ENCODE peak calls at places on chromosomes 7 and 10, in eight cellular contexts. R is right cardiac atrium, H is HCT116, A is neuronal stem cell, E is GM23248, C is left ventricle myocardium inferior, Q is cardiac muscle cell, G is right lobe of liver. B is an unnamed sample.

GRCh38 chr10:109891105-109891504 is 32.2 kb downstream of the XPNPEP1 start:
- DNase-seq in A (no peak), R (no peak), H (no peak), G (no peak), Q (no peak), C (no peak), E (peak), B (no peak)

GRCh38 chr10:93115661-93116383 is 42.1 kb downstream of the CYP26A1 start:
- DNase-seq in A (peak), C (peak), R (peak), G (peak), Q (peak), E (peak), H (peak), B (peak)

GRCh38 chr7:137073571-137074325 is 205.3 kb downstream of the CHRM2 start:
- DNase-seq in A (no peak), Q (no peak), G (no peak), E (peak), C (no peak), R (no peak), H (no peak), B (no peak)

GRCh38 chr7:25858562-25859411 is 293.2 kb upstream of the NFE2L3 start:
- DNase-seq in H (no peak), C (no peak), A (no peak), G (no peak), R (no peak), E (no peak), Q (no peak), B (no peak)

GRCh38 chr10:97713351-97713827 is at the start of gene MARVELD1:
- DNase-seq in H (no peak), G (peak), C (peak), Q (peak), R (peak), A (peak), E (peak), B (peak)

GRCh38 chr7:48078470-48078869 is 10.6 kb upstream of the UPP1 start:
- DNase-seq in A (no peak), R (no peak), H (no peak), E (no peak), C (no peak), G (no peak), Q (no peak), B (no peak)

GRCh38 chr7:10237306-10237705 is 736.4 kb upstream of the PHF14 start:
- DNase-seq in R (no peak), Q (no peak), G (no peak), H (peak), A (no peak), E (no peak), C (no peak), B (no peak)

GRCh38 chr7:130493275-130493868 is 1.5 kb downstream of the MEST start:
- DNase-seq in R (peak), E (peak), A (no peak), Q (no peak), G (no peak), C (no peak), H (no peak), B (no peak)

GRCh38 chr7:26504417-26504816 is 212.8 kb downstream of the SNX10 start:
- DNase-seq in C (no peak), R (no peak), G (no peak), Q (no peak), E (no peak), A (no peak), H (no peak), B (no peak)

GRCh38 chr7:85030893-85031292 is 156.0 kb downstream of the SEMA3D start:
- DNase-seq in A (no peak), R (no peak), E (peak), Q (peak), C (no peak), G (no peak), H (peak), B (no peak)

GRCh38 chr7:76011437-76011836 is 17.0 kb upstream of the TMEM120A start:
- DNase-seq in E (peak), A (no peak), C (peak), Q (peak), G (no peak), H (no peak), R (peak), B (peak)

GRCh38 chr7:138472292-138473079 is 12.4 kb downstream of the TRIM24 start:
- DNase-seq in H (no peak), E (no peak), G (no peak), A (no peak), C (no peak), Q (no peak), R (no peak), B (no peak)

GRCh38 chr10:12925845-12926244 is 75.7 kb downstream of the CCDC3 start:
- DNase-seq in R (no peak), Q (no peak), G (no peak), A (no peak), H (no peak), C (no peak), E (no peak), B (no peak)

GRCh38 chr10:104406715-104407517 is 53.3 kb downstream of the CFAP58 start:
- DNase-seq in E (peak), A (no peak), H (peak), Q (peak), R (no peak), C (no peak), G (no peak), B (no peak)

GRCh38 chr10:34031410-34031809 is 696.9 kb upstream of the NRP1 start:
- DNase-seq in R (peak), Q (no peak), A (no peak), C (peak), G (no peak), H (no peak), E (peak), B (no peak)

GRCh38 chr10:88731296-88731695 is 25.2 kb downstream of the LIPK start:
- DNase-seq in C (no peak), Q (peak), A (no peak), H (no peak), R (peak), E (peak), G (no peak), B (no peak)

GRCh38 chr7:92678291-92678920 is 88.2 kb upstream of the FAM133B start:
- DNase-seq in R (no peak), C (no peak), H (no peak), Q (no peak), G (no peak), E (no peak), A (no peak), B (no peak)

GRCh38 chr7:132072873-132073272 is 503.4 kb downstream of the PLXNA4 start:
- DNase-seq in C (no peak), A (no peak), E (no peak), H (no peak), G (no peak), R (no peak), Q (no peak), B (no peak)

GRCh38 chr7:47435889-47436312 is 146.0 kb downstream of the TNS3 start:
- DNase-seq in A (peak), Q (peak), E (peak), H (peak), R (peak), C (peak), G (no peak), B (peak)

GRCh38 chr10:90987383-90987782 is 66.5 kb upstream of the ANKRD1 start:
- DNase-seq in H (no peak), Q (no peak), G (no peak), E (no peak), C (no peak), R (no peak), A (no peak), B (no peak)

GRCh38 chr7:155831807-155832524 is 19.7 kb upstream of the SHH start:
- DNase-seq in Q (no peak), C (no peak), E (no peak), G (no peak), A (no peak), H (no peak), R (no peak), B (no peak)

GRCh38 chr7:65233409-65234034 is 140.1 kb upstream of the ZNF92 start:
- DNase-seq in A (no peak), H (no peak), C (no peak), E (no peak), R (no peak), Q (no peak), G (no peak), B (no peak)

GRCh38 chr7:4549681-4550080 is 132.4 kb upstream of the FOXK1 start:
- DNase-seq in C (peak), A (no peak), E (no peak), H (no peak), G (no peak), Q (no peak), R (peak), B (peak)

DNA sequence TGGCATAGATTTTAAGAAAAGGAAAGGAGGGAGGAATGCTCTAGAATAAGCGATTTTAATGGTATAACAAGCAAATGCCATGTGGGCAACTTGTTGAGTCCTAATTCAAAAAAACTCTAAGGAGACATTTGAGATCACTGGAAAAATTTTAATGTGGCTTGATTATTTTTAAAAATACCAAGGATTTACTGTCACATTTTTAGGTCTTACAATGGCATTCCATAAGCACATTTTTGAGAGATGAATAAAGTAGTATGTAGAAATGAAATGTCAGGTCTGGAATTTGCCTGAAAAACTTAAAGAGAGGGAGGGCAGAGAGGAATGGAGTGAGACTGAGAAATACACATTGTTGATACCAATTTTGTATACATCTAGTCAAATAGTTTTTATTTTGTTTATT is 20.3 kb downstream of the NCAPG2 start:
- DNase-seq in R (no peak), C (no peak), Q (no peak), H (no peak), G (no peak), E (peak), A (no peak), B (no peak)
- H3K27ac ChIP-seq in R (no peak), C (no peak), Q (no peak), H (no peak), G (no peak), E (peak), A (no peak), B (no peak)

DNA sequence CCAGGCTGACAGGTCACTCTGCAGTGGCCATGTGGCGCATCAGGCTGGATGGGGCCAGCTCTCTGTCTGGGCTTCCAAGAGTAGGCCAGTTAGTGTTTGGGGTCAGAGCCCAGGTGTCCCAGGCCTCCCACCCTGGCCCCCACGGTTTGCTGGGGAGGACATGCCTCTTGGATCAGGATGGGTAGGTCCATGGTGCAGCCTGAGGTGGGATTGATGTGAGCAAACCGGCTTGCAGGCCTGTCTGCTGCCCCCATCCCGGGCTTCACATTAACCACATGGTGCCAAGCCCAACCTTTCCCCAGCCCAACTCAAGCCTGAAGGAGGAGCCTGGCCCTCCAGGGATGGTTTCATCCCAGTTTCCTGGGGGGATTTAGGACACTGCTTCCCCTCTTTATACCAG is 39.2 kb downstream of the LDB3 start:
- DNase-seq in G (no peak), A (no peak), E (no peak), Q (no peak), C (no peak), R (no peak), H (no peak), B (peak)
- H3K27ac ChIP-seq in G (no peak), A (no peak), E (no peak), Q (peak), C (peak), R (no peak), H (no peak), B (no peak)

DNA sequence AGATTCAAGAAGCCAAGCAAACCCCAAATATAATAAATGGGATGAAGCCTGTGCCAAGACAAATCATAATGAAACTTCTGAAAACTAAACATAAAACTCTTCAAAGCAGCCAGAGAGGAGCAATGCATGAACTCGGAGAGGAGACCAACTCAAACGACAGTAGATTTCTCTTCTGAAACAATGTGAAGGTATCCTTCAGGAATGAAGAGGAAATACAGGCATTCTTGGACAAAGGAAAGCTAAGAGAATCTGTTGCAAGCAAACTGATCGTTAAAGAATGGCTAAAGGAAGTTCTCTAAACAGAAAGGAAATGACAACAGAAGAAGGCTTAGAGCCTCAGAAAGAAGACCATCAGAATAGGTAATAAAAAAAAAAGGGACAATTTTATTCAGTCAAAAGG is 6.6 kb downstream of the GNA12 start:
- DNase-seq in A (no peak), G (no peak), E (no peak), H (no peak), C (no peak), Q (no peak), R (no peak), B (no peak)
- H3K27ac ChIP-seq in A (no peak), G (no peak), E (no peak), H (no peak), C (peak), Q (peak), R (no peak), B (no peak)

GRCh38 chr10:114557854-114558253 is 100.2 kb downstream of the ABLIM1 start:
- DNase-seq in E (no peak), A (no peak), H (no peak), G (no peak), Q (no peak), R (no peak), C (no peak), B (no peak)

GRCh38 chr10:114556236-114557122 is 101.6 kb downstream of the ABLIM1 start:
- DNase-seq in C (no peak), Q (no peak), G (no peak), R (no peak), A (no peak), H (no peak), E (no peak), B (no peak)

GRCh38 chr10:114560144-114560543 is 97.9 kb downstream of the ABLIM1 start:
- DNase-seq in G (no peak), E (no peak), A (no peak), H (no peak), C (no peak), R (no peak), Q (no peak), B (no peak)

GRCh38 chr10:114565066-114565465 is 93.0 kb downstream of the ABLIM1 start:
- DNase-seq in C (no peak), Q (no peak), G (no peak), A (no peak), R (no peak), H (no peak), E (peak), B (no peak)

GRCh38 chr10:114561008-114561523 is 97.0 kb downstream of the ABLIM1 start:
- DNase-seq in E (no peak), H (no peak), A (no peak), C (no peak), R (no peak), G (no peak), Q (no peak), B (no peak)
- H3K27ac ChIP-seq in E (no peak), H (no peak), A (no peak), C (peak), R (peak), G (no peak), Q (no peak), B (peak)

GRCh38 chr10:112229096-112229495 is 45.5 kb upstream of the GPAM start:
- DNase-seq in Q (no peak), E (peak), A (no peak), C (no peak), G (no peak), H (no peak), R (no peak), B (no peak)

GRCh38 chr10:112227331-112227961 is 43.9 kb upstream of the GPAM start:
- DNase-seq in A (no peak), E (peak), Q (no peak), R (no peak), G (peak), C (no peak), H (no peak), B (no peak)

GRCh38 chr10:112230325-112230988 is 46.9 kb upstream of the GPAM start:
- DNase-seq in C (no peak), R (no peak), E (peak), G (no peak), Q (no peak), H (no peak), A (no peak), B (no peak)

GRCh38 chr10:112231602-112232001 is 48.0 kb upstream of the GPAM start:
- DNase-seq in C (no peak), A (no peak), H (no peak), E (no peak), Q (no peak), R (no peak), G (no peak), B (no peak)

GRCh38 chr10:112229901-112230300 is 46.3 kb upstream of the GPAM start:
- DNase-seq in G (no peak), R (no peak), H (no peak), Q (no peak), A (no peak), C (no peak), E (no peak), B (no peak)
- H3K27ac ChIP-seq in G (no peak), R (no peak), H (no peak), Q (no peak), A (no peak), C (no peak), E (peak), B (no peak)

DNA sequence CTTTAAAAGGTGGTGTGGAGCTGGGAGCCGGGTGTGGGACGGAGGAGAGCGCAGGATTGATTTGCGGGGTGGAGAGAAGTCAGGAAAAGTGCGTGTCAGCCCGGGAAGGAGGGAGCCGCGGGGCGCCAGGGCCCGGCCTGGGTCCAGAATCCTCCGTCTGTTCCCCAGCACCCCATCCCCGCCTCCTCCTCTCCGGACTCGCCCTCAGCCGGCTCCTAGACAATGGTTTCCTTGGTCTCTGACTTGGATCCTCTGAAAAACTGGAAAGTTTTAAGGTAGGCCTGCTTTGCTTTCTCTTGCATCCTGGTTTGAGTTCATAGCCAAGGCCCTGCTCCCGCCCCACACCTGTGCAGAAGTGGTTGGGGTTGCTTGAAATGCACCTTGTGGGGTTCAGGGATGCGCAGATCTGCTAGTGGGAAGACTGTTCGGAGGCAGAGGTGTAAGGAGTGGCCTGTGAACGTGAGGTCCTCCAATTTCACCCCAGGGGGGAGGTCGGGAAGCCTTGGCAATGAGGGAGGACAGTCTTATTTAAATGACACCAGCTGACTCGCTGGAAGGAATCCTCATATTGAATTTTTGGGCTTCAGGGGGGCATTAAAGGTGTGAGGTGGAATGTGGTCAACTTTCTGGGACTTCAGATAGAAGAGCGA is 219.0 kb upstream of the CELF2 start:
- DNase-seq in A (no peak), R (peak), E (peak), Q (no peak), G (no peak), C (peak), H (no peak), B (no peak)
- H3K27ac ChIP-seq in A (no peak), R (peak), E (peak), Q (peak), G (no peak), C (peak), H (no peak), B (peak)

DNA sequence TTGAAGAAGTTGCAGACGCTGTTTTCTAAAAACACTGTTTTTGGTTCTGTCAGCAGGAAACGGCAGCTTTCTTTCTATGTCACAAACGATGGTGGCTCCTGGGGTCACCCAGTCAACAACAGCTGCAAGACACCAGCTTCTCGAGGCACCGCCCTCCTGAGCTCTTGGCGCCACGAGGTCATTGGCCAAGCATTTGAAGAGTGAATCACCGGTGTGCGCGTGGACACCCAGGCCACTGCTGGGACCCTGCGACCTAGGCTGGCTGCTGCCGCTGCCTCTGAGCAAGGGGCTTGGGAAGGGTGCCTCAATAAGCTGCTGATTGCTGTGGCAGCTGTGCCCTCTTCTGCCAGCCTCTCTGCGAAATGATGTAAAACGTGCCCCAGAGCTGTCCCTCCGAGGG is 22.5 kb upstream of the VIPR2 start:
- DNase-seq in G (no peak), A (no peak), E (no peak), Q (no peak), C (no peak), R (no peak), H (no peak), B (no peak)
- H3K27ac ChIP-seq in G (no peak), A (no peak), E (no peak), Q (no peak), C (no peak), R (no peak), H (no peak), B (no peak)

DNA sequence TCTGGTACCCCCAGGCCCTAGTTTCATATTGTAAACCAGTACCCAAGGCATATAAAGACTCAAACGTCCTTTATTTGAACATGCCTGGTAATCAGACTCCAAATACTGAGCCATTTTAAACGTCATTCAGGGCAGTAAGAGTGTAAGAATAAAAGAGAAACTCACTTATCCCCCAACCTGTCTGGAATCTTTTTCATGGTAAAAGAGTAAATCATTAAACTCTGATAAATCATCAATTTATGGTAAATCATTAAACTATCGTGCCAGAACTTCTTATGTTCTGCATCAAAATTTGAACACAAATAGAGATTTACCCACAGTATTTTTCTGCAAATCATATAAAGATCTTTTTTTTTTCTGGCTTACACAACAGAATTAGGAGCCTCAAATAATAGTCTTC is 734.3 kb upstream of the POT1 start:
- DNase-seq in H (no peak), R (no peak), G (no peak), C (no peak), E (no peak), Q (no peak), A (no peak), B (no peak)
- H3K27ac ChIP-seq in H (no peak), R (no peak), G (no peak), C (no peak), E (no peak), Q (no peak), A (no peak), B (no peak)

DNA sequence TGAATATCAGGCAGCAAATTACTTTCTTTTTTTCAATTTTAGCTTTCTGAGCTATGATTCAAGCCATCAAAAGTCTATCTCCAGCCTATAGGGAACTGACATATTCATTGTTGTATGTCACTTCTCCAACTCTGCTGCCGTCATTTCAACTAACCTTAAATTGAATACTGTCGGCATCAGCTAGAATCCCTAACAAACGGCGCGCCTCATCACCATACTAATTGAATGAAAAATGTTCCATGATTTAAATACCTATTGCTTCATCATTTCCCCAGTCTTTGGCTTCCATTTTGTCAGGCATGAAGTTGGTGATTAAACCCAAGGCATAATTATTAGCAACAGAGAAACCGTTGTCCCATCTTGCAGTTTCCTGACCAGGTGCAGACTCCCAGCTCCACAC is 83.6 kb upstream of the NPY start:
- DNase-seq in H (no peak), Q (no peak), R (no peak), A (no peak), E (no peak), G (no peak), C (no peak), B (no peak)
- H3K27ac ChIP-seq in H (no peak), Q (peak), R (no peak), A (no peak), E (no peak), G (no peak), C (no peak), B (no peak)